ENCODE peak calls at places on chromosomes 7 and 10, in four cellular contexts. K is AG10803, G is NCI-H1092, H is RCC 7860. N is an unnamed sample.

GRCh38 chr10:23399701-23400144 is 39.2 kb upstream of the OTUD1 start:
- DNase-seq in K (peak; percentile 79), G (no peak), H (peak; percentile 71), N (no peak)

GRCh38 chr7:150329331-150330106 is 6.2 kb upstream of the ACTR3C start:
- DNase-seq in K (no peak), G (no peak), H (peak; percentile 34), N (no peak)

GRCh38 chr10:92222603-92223275 is 68.1 kb downstream of the CPEB3 start:
- DNase-seq in K (peak; percentile 71), G (no peak), H (peak; percentile 60), N (no peak)

GRCh38 chr10:26854524-26854923 is 6.2 kb downstream of the ABI1 start:
- DNase-seq in K (peak; percentile 38), G (no peak), H (no peak), N (no peak)

GRCh38 chr7:134997214-134997885 is 11.0 kb downstream of the AGBL3 start:
- DNase-seq in K (no peak), G (no peak), H (no peak), N (no peak)

GRCh38 chr10:42932116-42932515 is 144.8 kb upstream of the RET start:
- DNase-seq in K (no peak), G (no peak), H (no peak), N (no peak)

GRCh38 chr7:105934577-105935185 is 28.4 kb upstream of the CDHR3 start:
- DNase-seq in K (peak; percentile 81), G (peak; percentile 62), H (no peak), N (peak; percentile 25)

GRCh38 chr7:81256991-81257390 is 338.1 kb upstream of the SEMA3C start:
- DNase-seq in K (peak; percentile 46), G (no peak), H (no peak), N (no peak)

GRCh38 chr7:44063547-44063893 is 1.8 kb downstream of the PGAM2 start:
- DNase-seq in K (no peak), G (no peak), H (no peak), N (no peak)

GRCh38 chr7:25726682-25727357 is 425.2 kb upstream of the NFE2L3 start:
- DNase-seq in K (no peak), G (no peak), H (no peak), N (no peak)

GRCh38 chr10:85767936-85768335 is 598.7 kb downstream of the GRID1 start:
- DNase-seq in K (no peak), G (no peak), H (no peak), N (no peak)

GRCh38 chr7:21365866-21366624 is 61.8 kb upstream of the SP4 start:
- DNase-seq in K (no peak), G (peak; percentile 78), H (peak; percentile 32), N (no peak)

GRCh38 chr7:149317986-149318672 is 56.1 kb downstream of the ZNF783 start:
- DNase-seq in K (no peak), G (no peak), H (no peak), N (no peak)

GRCh38 chr7:94396606-94397005 is 1.9 kb downstream of the COL1A2 start:
- DNase-seq in K (peak; percentile 83), G (no peak), H (no peak), N (no peak)

GRCh38 chr10:3622845-3623621 is 162.0 kb downstream of the KLF6 start:
- DNase-seq in K (peak; percentile 8), G (no peak), H (no peak), N (peak; percentile 23)

GRCh38 chr7:100476903-100477870 is 1.8 kb downstream of the TSC22D4 start:
- DNase-seq in K (no peak), G (no peak), H (no peak), N (no peak)

GRCh38 chr7:64802699-64803098 is 8.5 kb downstream of the ZNF138 start:
- DNase-seq in K (no peak), G (no peak), H (no peak), N (no peak)

GRCh38 chr10:68127995-68128394 is 18.7 kb downstream of the MYPN start:
- DNase-seq in K (no peak), G (no peak), H (no peak), N (no peak)

GRCh38 chr7:95357623-95358022 is 33.3 kb upstream of the PON1 start:
- DNase-seq in K (no peak), G (no peak), H (no peak), N (no peak)

GRCh38 chr10:97399843-97400545 is 1.1 kb downstream of the RRP12 start:
- DNase-seq in K (peak; percentile 49), G (no peak), H (peak; percentile 85), N (peak; percentile 77)

GRCh38 chr7:66697451-66698438 is 42.8 kb upstream of the RABGEF1 start:
- DNase-seq in K (peak; percentile 76), G (no peak), H (no peak), N (no peak)

GRCh38 chr10:48800283-48800675 is 115.6 kb downstream of the WDFY4 start:
- DNase-seq in K (no peak), G (no peak), H (no peak), N (no peak)

GRCh38 chr7:70040971-70041766 is 442.9 kb downstream of the AUTS2 start:
- DNase-seq in K (peak; percentile 48), G (no peak), H (no peak), N (no peak)

GRCh38 chr7:95468071-95468470 is 17.7 kb upstream of the ASB4 start:
- DNase-seq in K (no peak), G (no peak), H (no peak), N (no peak)

GRCh38 chr10:50740351-50740688 is 584 bp downstream of the ASAH2B start:
- DNase-seq in K (peak; percentile 70), G (no peak), H (peak; percentile 68), N (peak; percentile 10)

GRCh38 chr7:64541438-64542359 is 21.2 kb downstream of the ZNF680 start:
- DNase-seq in K (peak; percentile 66), G (no peak), H (peak; percentile 88), N (no peak)

N was measured in MM.1S.